ENCODE peak calls at places on chromosomes 1 and 21, in eight cellular contexts. S is IMR-90; V is neuronal stem cell; A is heart right ventricle; O is CD8-positive, alpha-beta memory T cell; Q is spleen; D is iPS DF 6.9; T is breast epithelium. Y is an unnamed sample.

GRCh38 chr21:45295576-45296365 is 8.1 kb upstream of the POFUT2 start:
- DNase-seq in V (no peak), Q (no peak), D (no peak), A (no peak), O (no peak), T (no peak), S (peak), Y (peak)

GRCh38 chr21:29145354-29145782 is 14.9 kb downstream of the MAP3K7CL start:
- DNase-seq in Q (no peak), V (no peak), T (no peak), O (no peak), S (peak), D (no peak), A (no peak), Y (no peak)

GRCh38 chr1:166189126-166189525 is 22.3 kb upstream of the FAM78B start:
- DNase-seq in D (no peak), V (no peak), O (no peak), S (no peak), A (no peak), Q (no peak), T (no peak), Y (no peak)

GRCh38 chr1:66998972-66999371 is 55.0 kb downstream of the SLC35D1 start:
- DNase-seq in V (no peak), Q (no peak), S (peak), O (no peak), A (no peak), T (no peak), D (no peak), Y (no peak)

GRCh38 chr21:37509802-37510393 is 143.3 kb downstream of the DYRK1A start:
- DNase-seq in O (no peak), Q (no peak), V (no peak), D (no peak), T (no peak), A (no peak), S (peak), Y (no peak)

GRCh38 chr1:229094476-229095311 is 176.2 kb upstream of the RAB4A start:
- DNase-seq in D (no peak), A (no peak), O (no peak), T (no peak), V (no peak), Q (no peak), S (peak), Y (no peak)

GRCh38 chr21:42314616-42315295 is 453 bp downstream of the TFF3 start:
- DNase-seq in V (no peak), A (no peak), S (no peak), Q (no peak), T (no peak), D (no peak), O (no peak), Y (no peak)

GRCh38 chr1:242522304-242522945 is 2.1 kb downstream of the PLD5 start:
- DNase-seq in D (no peak), O (no peak), A (no peak), T (no peak), Q (no peak), V (peak), S (no peak), Y (no peak)

GRCh38 chr1:66725885-66726665 is 26.2 kb upstream of the DYNLT5 start:
- DNase-seq in A (no peak), S (peak), O (peak), D (peak), Q (peak), V (peak), T (no peak), Y (peak)

GRCh38 chr1:65147424-65148177 is 402 bp upstream of the AK4 start:
- DNase-seq in O (peak), A (peak), Q (peak), T (no peak), D (no peak), S (no peak), V (peak), Y (peak)

GRCh38 chr1:211327341-211327921 is 798 bp downstream of the TRAF5 start:
- DNase-seq in Q (peak), O (peak), A (no peak), D (no peak), V (no peak), S (peak), T (no peak), Y (no peak)

GRCh38 chr1:238779676-238780075 is 606.7 kb upstream of the CHRM3 start:
- DNase-seq in A (no peak), V (no peak), T (no peak), O (no peak), Q (no peak), D (no peak), S (no peak), Y (no peak)

GRCh38 chr1:1121611-1122077 is 5.8 kb upstream of the C1orf159 start:
- DNase-seq in D (no peak), A (peak), S (no peak), O (no peak), V (no peak), Q (peak), T (no peak), Y (peak)

GRCh38 chr1:11960710-11961109 is 19.5 kb upstream of the MFN2 start:
- DNase-seq in S (no peak), V (no peak), D (no peak), A (no peak), Q (no peak), O (no peak), T (no peak), Y (no peak)

GRCh38 chr1:101238681-101239094 is 1.9 kb downstream of the S1PR1 start:
- DNase-seq in A (peak), D (peak), O (peak), V (peak), S (peak), T (peak), Q (peak), Y (peak)

GRCh38 chr1:6802893-6803292 is 17.6 kb downstream of the CAMTA1 start:
- DNase-seq in V (no peak), D (no peak), T (no peak), Q (no peak), S (no peak), A (no peak), O (no peak), Y (no peak)

GRCh38 chr21:44998086-44998620 is 58.3 kb downstream of the SLX9 start:
- DNase-seq in T (no peak), V (no peak), Q (no peak), S (no peak), D (no peak), O (no peak), A (peak), Y (no peak)

GRCh38 chr1:186212574-186213224 is 162.4 kb downstream of the TPR start:
- DNase-seq in D (peak), O (no peak), Q (no peak), V (peak), A (no peak), S (peak), T (no peak), Y (no peak)

GRCh38 chr21:32771134-32771523 is 426 bp downstream of the PAXBP1 start:
- DNase-seq in V (no peak), Q (peak), A (peak), T (peak), O (no peak), D (no peak), S (peak), Y (peak)

GRCh38 chr21:28142692-28143091 is 850.0 kb downstream of the LTN1 start:
- DNase-seq in O (no peak), S (peak), D (no peak), A (no peak), Q (no peak), T (no peak), V (no peak), Y (no peak)

GRCh38 chr1:175536369-175536768 is 207.0 kb downstream of the TNR start:
- DNase-seq in S (no peak), O (no peak), V (no peak), D (no peak), A (no peak), Q (no peak), T (no peak), Y (no peak)

GRCh38 chr1:1185101-1185765 is 11.6 kb downstream of the TTLL10 start:
- DNase-seq in Q (peak), O (no peak), D (no peak), V (no peak), S (no peak), T (no peak), A (no peak), Y (peak)

GRCh38 chr1:110148961-110149360 is 1.3 kb upstream of the SLC6A17 start:
- DNase-seq in Q (no peak), V (no peak), A (no peak), D (no peak), T (no peak), O (no peak), S (peak), Y (no peak)

GRCh38 chr1:100152271-100152670 is 19.3 kb downstream of the TRMT13 start:
- DNase-seq in V (no peak), D (no peak), T (no peak), O (no peak), A (no peak), S (no peak), Q (no peak), Y (no peak)

GRCh38 chr1:234743866-234744581 is 134.0 kb upstream of the IRF2BP2 start:
- DNase-seq in T (no peak), Q (no peak), O (no peak), A (no peak), S (peak), V (peak), D (no peak), Y (no peak)

GRCh38 chr1:63822540-63822939 is 48.7 kb downstream of the ROR1 start:
- DNase-seq in S (no peak), V (no peak), D (no peak), A (no peak), O (no peak), T (no peak), Q (no peak), Y (no peak)

GRCh38 chr1:180173952-180174351 is 19.3 kb downstream of the QSOX1 start:
- DNase-seq in V (no peak), A (peak), T (peak), D (no peak), S (peak), Q (peak), O (no peak), Y (no peak)

GRCh38 chr1:75472089-75472970 is 138.6 kb downstream of the SLC44A5 start:
- DNase-seq in S (no peak), A (no peak), T (no peak), O (no peak), V (no peak), Q (no peak), D (no peak), Y (no peak)

GRCh38 chr1:84603223-84603622 is 29.0 kb upstream of the CTBS start:
- DNase-seq in O (no peak), T (no peak), Q (no peak), A (no peak), V (no peak), D (no peak), S (peak), Y (no peak)

DNA sequence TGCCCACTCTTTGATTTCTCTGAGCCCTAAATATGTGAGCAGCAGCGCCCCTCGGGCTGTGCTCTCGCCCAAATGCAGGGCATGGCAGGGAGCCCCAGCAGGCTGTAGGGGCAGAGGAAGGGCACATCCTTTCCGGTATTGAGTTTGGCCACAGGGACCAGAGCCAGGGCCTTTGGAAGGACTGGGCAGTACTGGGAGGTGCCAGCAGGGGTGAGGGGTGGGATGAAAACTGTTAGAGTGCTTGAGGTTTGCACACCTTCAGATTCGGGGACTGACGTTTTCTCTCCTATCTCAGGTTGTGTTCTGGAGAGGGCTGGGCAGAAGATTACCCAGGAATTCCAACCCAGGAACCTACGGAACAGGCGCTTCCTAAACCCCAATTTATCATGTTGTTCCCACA is 2.2 kb upstream of the ATP1A2 start:
- DNase-seq in A (no peak), Q (no peak), T (no peak), V (no peak), D (no peak), S (no peak), O (no peak), Y (no peak)
- H3K27ac ChIP-seq in A (peak), Q (no peak), T (no peak), V (peak), D (no peak), S (no peak), O (no peak), Y (no peak)

DNA sequence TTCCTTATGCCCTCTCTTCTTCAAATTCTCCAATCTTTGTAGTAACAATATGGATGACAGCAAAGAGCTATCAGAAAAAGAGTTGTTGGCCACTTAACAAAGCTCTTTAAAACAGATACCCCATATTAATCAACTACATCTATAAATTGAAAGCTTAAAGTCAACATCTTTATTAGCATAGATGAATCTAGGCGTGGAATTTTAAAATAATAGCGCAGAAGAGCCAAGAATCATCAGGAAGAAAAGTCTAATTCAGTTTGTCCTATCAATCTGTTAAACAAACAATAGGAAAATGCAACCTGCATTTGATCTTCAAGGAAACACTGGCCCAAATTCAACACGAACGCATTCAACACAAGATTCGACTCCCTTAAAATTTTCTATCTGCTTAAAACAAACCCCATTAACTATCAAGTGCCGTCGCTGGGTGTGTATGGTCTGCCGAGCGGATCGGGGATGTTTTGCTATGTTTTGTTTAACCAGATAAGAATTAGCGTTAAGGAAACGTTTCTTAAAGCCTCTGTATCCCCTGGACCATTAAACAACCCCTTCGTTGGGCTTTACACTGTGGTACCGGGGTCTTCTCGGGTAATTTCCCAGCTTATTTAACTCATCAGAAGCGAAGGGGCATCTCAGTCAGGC is 1.0 kb downstream of the LYST start:
- DNase-seq in T (no peak), A (no peak), Q (no peak), V (no peak), O (no peak), D (no peak), S (no peak), Y (no peak)
- H3K27ac ChIP-seq in T (peak), A (peak), Q (peak), V (no peak), O (peak), D (no peak), S (peak), Y (peak)

GRCh38 chr1:183125279-183125999 is 60.6 kb upstream of the LAMC2 start:
- DNase-seq in V (no peak), D (no peak), S (no peak), T (no peak), A (no peak), O (no peak), Q (no peak), Y (no peak)

GRCh38 chr1:183126000-183126366 is 60.1 kb upstream of the LAMC2 start:
- DNase-seq in A (no peak), Q (no peak), V (no peak), T (no peak), S (no peak), O (no peak), D (no peak), Y (no peak)

GRCh38 chr1:183126528-183126927 is 59.5 kb upstream of the LAMC2 start:
- DNase-seq in V (no peak), O (no peak), D (no peak), Q (no peak), A (no peak), S (peak), T (no peak), Y (no peak)

GRCh38 chr1:183131166-183131565 is 54.9 kb upstream of the LAMC2 start:
- DNase-seq in S (no peak), V (no peak), Q (no peak), T (no peak), O (no peak), A (no peak), D (no peak), Y (no peak)

GRCh38 chr1:183129921-183130675 is 56.0 kb upstream of the LAMC2 start:
- DNase-seq in T (no peak), A (no peak), V (no peak), D (no peak), S (no peak), Q (no peak), O (no peak), Y (peak)
- H3K27ac ChIP-seq in T (no peak), A (no peak), V (no peak), D (no peak), S (no peak), Q (no peak), O (no peak), Y (peak)

DNA sequence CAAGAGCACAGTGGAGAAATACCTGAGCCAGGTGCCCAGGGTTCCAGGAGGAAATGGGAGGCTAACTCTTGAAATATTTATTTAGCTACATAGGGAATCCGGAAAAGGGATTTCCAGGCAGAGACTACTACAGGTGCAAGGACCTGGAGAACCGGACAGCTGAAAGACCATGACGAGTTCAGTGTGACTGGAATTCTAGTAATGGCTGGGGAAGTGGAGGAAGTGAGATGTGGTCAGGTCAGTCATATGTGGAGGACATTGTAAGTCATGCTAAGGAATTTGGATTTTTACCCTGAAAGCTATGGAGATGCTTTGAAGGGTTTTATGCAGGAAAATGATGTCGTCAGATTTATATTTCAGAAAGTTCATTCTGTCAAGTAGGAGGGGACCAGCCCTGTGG is 1.8 kb downstream of the CAP1 start:
- DNase-seq in Q (no peak), S (peak), D (no peak), V (no peak), O (no peak), T (no peak), A (no peak), Y (no peak)
- H3K27ac ChIP-seq in Q (peak), S (peak), D (no peak), V (no peak), O (peak), T (peak), A (no peak), Y (no peak)

GRCh38 chr1:87386217-87386790 is 57.6 kb downstream of the LMO4 start:
- DNase-seq in O (no peak), S (no peak), V (no peak), D (no peak), Q (no peak), A (no peak), T (no peak), Y (no peak)
- H3K27ac ChIP-seq in O (no peak), S (no peak), V (no peak), D (no peak), Q (no peak), A (no peak), T (no peak), Y (no peak)

Y was measured in suprapubic skin.